ENCODE peak calls at places on chromosomes 5 and 9, in five cellular contexts. K, U, D, F and P are unnamed samples.

GRCh38 chr5:98927988-98928801 is 612 bp downstream of the CHD1 start:
- DNase-seq in K (peak), U (peak), D (peak), F (peak), P (peak)

GRCh38 chr9:112728401-112728800 is 10.5 kb upstream of the INIP start:
- DNase-seq in K (no peak), U (no peak), D (no peak), F (no peak), P (no peak)

GRCh38 chr5:34811691-34812090 is 27.3 kb upstream of the TTC23L start:
- DNase-seq in K (no peak), U (no peak), D (no peak), F (no peak), P (no peak)

GRCh38 chr9:12849486-12850010 is 74.7 kb downstream of the LURAP1L start:
- DNase-seq in K (no peak), U (no peak), D (no peak), F (no peak), P (no peak)

GRCh38 chr5:157236423-157236822 is 29.5 kb upstream of the CYFIP2 start:
- DNase-seq in K (no peak), U (no peak), D (no peak), F (no peak), P (no peak)

GRCh38 chr5:41412496-41412895 is 97.9 kb downstream of the PLCXD3 start:
- DNase-seq in K (no peak), U (no peak), D (no peak), F (no peak), P (no peak)

GRCh38 chr9:121598167-121599000 is 53.0 kb upstream of the DAB2IP start:
- DNase-seq in K (no peak), U (peak), D (no peak), F (no peak), P (no peak)

GRCh38 chr9:120890415-120891254 is 13.6 kb upstream of the PHF19 start:
- DNase-seq in K (no peak), U (no peak), D (peak), F (peak), P (no peak)

GRCh38 chr5:122498163-122498562 is 186.1 kb downstream of the SNCAIP start:
- DNase-seq in K (no peak), U (no peak), D (no peak), F (no peak), P (no peak)

GRCh38 chr9:27483576-27483975 is 40.5 kb upstream of the IFNK start:
- DNase-seq in K (no peak), U (no peak), D (no peak), F (no peak), P (no peak)

GRCh38 chr9:102479191-102479590 is 515.9 kb upstream of the CYLC2 start:
- DNase-seq in K (peak), U (peak), D (no peak), F (no peak), P (no peak)

GRCh38 chr9:87310827-87311564 is 186.7 kb upstream of the DAPK1 start:
- DNase-seq in K (no peak), U (no peak), D (no peak), F (no peak), P (no peak)

GRCh38 chr9:35616681-35617459 is 1.3 kb downstream of the CD72 start:
- DNase-seq in K (peak), U (peak), D (peak), F (peak), P (peak)